ENCODE peak calls at places on chromosomes 3 and 15, in seven cellular contexts. J is body of pancreas, N is HFFc6, Q is suprapubic skin, A is lower lobe of right lung, B is mucosa of descending colon, Z is neural crest cell. G is an unnamed sample.

GRCh38 chr3:188196232-188196990 is 42.5 kb downstream of the LPP start:
- DNase-seq in J (no peak), N (peak), Q (no peak), A (no peak), B (no peak), Z (no peak), G (no peak)

GRCh38 chr3:14592836-14593235 is 52.7 kb upstream of the GRIP2 start:
- DNase-seq in J (no peak), N (no peak), Q (no peak), A (no peak), B (no peak), Z (no peak), G (no peak)

GRCh38 chr3:127289646-127290575 is 2.1 kb upstream of the PRR20G start:
- DNase-seq in J (no peak), N (peak), Q (no peak), A (no peak), B (no peak), Z (no peak), G (no peak)

GRCh38 chr3:139523718-139524117 is 15.8 kb downstream of the RBP1 start:
- DNase-seq in J (no peak), N (no peak), Q (no peak), A (no peak), B (no peak), Z (no peak), G (no peak)

GRCh38 chr3:34396288-34396687 is 597.9 kb downstream of the PDCD6IP start:
- DNase-seq in J (no peak), N (no peak), Q (no peak), A (peak), B (no peak), Z (no peak), G (no peak)

GRCh38 chr15:36156855-36157521 is 422.4 kb upstream of the CDIN1 start:
- DNase-seq in J (peak), N (peak), Q (peak), A (no peak), B (no peak), Z (no peak), G (no peak)

GRCh38 chr3:195696632-195697278 is 24.0 kb upstream of the MUC20 start:
- DNase-seq in J (no peak), N (no peak), Q (no peak), A (no peak), B (no peak), Z (no peak), G (no peak)

GRCh38 chr3:170999737-171000242 is 26.7 kb downstream of the SLC2A2 start:
- DNase-seq in J (peak), N (peak), Q (no peak), A (no peak), B (no peak), Z (no peak), G (no peak)

GRCh38 chr3:13024274-13024863 is 48.9 kb downstream of the IQSEC1 start:
- DNase-seq in J (no peak), N (no peak), Q (no peak), A (no peak), B (no peak), Z (no peak), G (no peak)

GRCh38 chr3:189664311-189664710 is 33.1 kb downstream of the TP63 start:
- DNase-seq in J (no peak), N (peak), Q (no peak), A (no peak), B (no peak), Z (no peak), G (no peak)

GRCh38 chr3:159821737-159822136 is 166.9 kb upstream of the IL12A start:
- DNase-seq in J (no peak), N (no peak), Q (no peak), A (no peak), B (no peak), Z (no peak), G (no peak)

GRCh38 chr15:72230197-72231065 is 559 bp downstream of the PKM start:
- DNase-seq in J (peak), N (peak), Q (peak), A (peak), B (peak), Z (peak), G (peak)

GRCh38 chr15:71627604-71628003 is 182.8 kb upstream of the NR2E3 start:
- DNase-seq in J (no peak), N (no peak), Q (no peak), A (no peak), B (no peak), Z (no peak), G (no peak)

GRCh38 chr3:110069641-110070538 is 732.5 kb upstream of the DPPA4 start:
- DNase-seq in J (no peak), N (peak), Q (no peak), A (no peak), B (no peak), Z (no peak), G (no peak)

GRCh38 chr3:17342126-17342525 is 400.3 kb downstream of the TBC1D5 start:
- DNase-seq in J (no peak), N (no peak), Q (no peak), A (no peak), B (no peak), Z (no peak), G (no peak)

GRCh38 chr3:60764870-60765269 is 486.4 kb downstream of the FHIT start:
- DNase-seq in J (no peak), N (no peak), Q (no peak), A (no peak), B (no peak), Z (no peak), G (no peak)

GRCh38 chr15:77069521-77070121 is 1.3 kb downstream of the TSPAN3 start:
- DNase-seq in J (peak), N (no peak), Q (no peak), A (peak), B (peak), Z (no peak), G (no peak)

GRCh38 chr15:62445244-62445643 is 280.2 kb upstream of the C2CD4B start:
- DNase-seq in J (no peak), N (peak), Q (no peak), A (no peak), B (no peak), Z (no peak), G (no peak)

GRCh38 chr3:14915636-14916222 is 31.7 kb upstream of the NR2C2 start:
- DNase-seq in J (no peak), N (no peak), Q (peak), A (no peak), B (no peak), Z (no peak), G (no peak)

GRCh38 chr15:89837134-89837829 is 22.6 kb upstream of the ANPEP start:
- DNase-seq in J (peak), N (peak), Q (no peak), A (no peak), B (no peak), Z (no peak), G (no peak)

GRCh38 chr3:121661376-121661775 is 673 bp upstream of the HCLS1 start:
- DNase-seq in J (no peak), N (no peak), Q (no peak), A (no peak), B (no peak), Z (no peak), G (no peak)

GRCh38 chr3:44039006-44039405 is 202.7 kb upstream of the TOPAZ1 start:
- DNase-seq in J (no peak), N (no peak), Q (no peak), A (no peak), B (no peak), Z (no peak), G (no peak)

GRCh38 chr15:90564109-90564508 is 34.4 kb downstream of the CRTC3 start:
- DNase-seq in J (no peak), N (no peak), Q (no peak), A (no peak), B (no peak), Z (no peak), G (no peak)

GRCh38 chr3:35864871-35865270 is 225.5 kb downstream of the ARPP21 start:
- DNase-seq in J (no peak), N (no peak), Q (no peak), A (no peak), B (no peak), Z (no peak), G (no peak)

GRCh38 chr15:52098328-52098727 is 14.2 kb downstream of the BCL2L10 start:
- DNase-seq in J (no peak), N (no peak), Q (no peak), A (no peak), B (no peak), Z (no peak), G (no peak)

GRCh38 chr15:52097176-52097575 is 15.4 kb downstream of the BCL2L10 start:
- DNase-seq in J (no peak), N (no peak), Q (no peak), A (no peak), B (no peak), Z (no peak), G (no peak)

GRCh38 chr15:52100807-52101206 is 11.8 kb downstream of the BCL2L10 start:
- DNase-seq in J (peak), N (peak), Q (peak), A (peak), B (peak), Z (no peak), G (no peak)

GRCh38 chr15:52101542-52102340 is 10.8 kb downstream of the BCL2L10 start:
- DNase-seq in J (no peak), N (no peak), Q (no peak), A (no peak), B (no peak), Z (no peak), G (no peak)

DNA sequence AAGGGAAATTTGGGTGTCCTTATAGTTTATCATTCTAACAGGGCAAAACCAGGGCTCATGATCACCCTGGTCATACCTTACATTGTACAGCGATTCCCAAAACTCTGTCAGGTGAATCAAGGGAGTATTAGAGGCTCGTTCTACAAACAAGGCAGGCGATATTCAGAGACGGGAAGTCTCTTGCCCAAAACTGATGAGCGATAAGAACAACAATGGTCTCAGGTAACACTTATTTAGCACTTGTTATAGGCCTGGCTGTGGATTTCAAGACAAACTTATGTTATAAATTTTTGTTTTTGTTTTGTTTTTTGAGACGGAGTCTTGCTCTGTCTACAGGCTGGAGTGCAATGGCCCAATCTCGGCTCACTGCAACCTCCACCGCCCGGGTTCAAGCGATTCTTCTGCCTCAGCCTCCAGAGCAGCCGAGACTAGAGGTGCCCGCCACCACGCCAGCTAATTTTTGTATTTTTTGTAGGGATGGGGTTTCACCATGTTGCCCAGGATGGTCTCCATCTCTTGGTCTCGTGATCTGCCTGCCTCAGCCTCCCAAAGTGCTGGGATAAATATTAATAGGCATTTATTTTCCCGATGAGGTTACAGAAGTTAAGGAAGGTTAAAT is 12.8 kb downstream of the BCL2L10 start:
- DNase-seq in J (no peak), N (no peak), Q (no peak), A (no peak), B (no peak), Z (no peak), G (no peak)
- TF ChIP-seq CTCF in J (no peak), N (no peak), Q (no peak), A (no peak), B (no peak), Z (no peak), G (no peak)

GRCh38 chr3:144687862-144688261 is 716.2 kb downstream of the DIPK2A start:
- DNase-seq in J (no peak), N (no peak), Q (no peak), A (no peak), B (no peak), Z (no peak), G (no peak)
- TF ChIP-seq CTCF in J (no peak), N (no peak), Q (no peak), A (no peak), B (no peak), Z (no peak), G (no peak)

GRCh38 chr3:6568999-6569493 is 291.9 kb upstream of the GRM7 start:
- DNase-seq in J (no peak), N (no peak), Q (no peak), A (no peak), B (no peak), Z (no peak), G (no peak)

DNA sequence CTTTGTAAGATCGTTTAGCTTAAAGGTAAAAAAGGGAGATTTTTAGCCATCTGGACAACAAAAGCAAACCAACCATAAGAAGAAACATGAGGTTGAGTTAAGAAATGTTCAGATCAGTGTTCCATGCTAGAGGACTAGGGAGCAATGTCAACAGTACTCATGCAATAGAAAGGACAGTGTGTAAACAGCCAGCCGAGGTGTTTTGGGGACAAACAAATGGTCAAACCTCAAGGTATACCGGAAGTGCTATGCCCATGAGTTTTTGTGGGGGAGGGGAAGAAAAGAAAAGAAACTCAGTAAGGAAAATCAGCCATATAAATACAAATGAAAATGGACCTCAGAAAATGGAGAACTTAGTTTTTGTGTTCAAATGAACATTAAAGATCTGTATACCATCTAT is 289.5 kb upstream of the GRM7 start:
- DNase-seq in J (no peak), N (no peak), Q (no peak), A (no peak), B (no peak), Z (no peak), G (no peak)
- TF ChIP-seq CTCF in J (no peak), N (no peak), Q (no peak), A (no peak), B (no peak), Z (no peak), G (no peak)

DNA sequence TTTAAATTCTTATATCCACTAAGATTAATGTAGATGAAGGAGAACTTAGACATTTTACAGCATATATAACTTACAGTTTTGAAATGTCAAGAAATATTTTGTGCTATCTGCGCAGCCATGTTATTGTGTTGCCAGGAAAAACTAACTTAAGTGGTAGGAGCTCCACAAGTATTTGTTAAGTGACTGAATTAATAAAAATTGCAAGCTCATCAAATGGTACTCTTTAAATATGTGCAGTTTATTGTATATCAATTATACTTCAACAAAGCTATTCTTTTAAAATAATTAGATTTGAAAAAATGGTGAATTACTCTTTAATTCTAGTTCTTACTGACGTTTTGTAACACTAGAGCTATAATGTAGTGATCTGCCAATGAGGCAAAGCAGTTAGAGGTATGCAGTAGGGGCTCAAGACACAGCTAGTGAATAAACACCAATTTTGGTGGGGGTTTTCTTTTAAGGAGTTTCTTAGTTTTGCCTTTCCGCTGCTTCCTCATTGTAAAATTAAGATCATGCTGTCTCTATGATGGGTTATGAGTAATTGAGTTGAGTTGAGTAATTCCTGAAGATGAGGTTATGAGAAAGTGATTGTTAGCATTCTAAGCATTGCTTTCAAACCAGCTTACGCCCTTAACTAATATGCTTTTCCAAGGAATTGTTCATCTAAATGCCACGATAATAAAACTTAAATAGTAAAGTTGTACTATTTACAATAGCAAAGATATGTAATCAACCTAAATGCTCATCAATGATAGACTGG is 10.9 kb upstream of the LXN start:
- DNase-seq in J (no peak), N (peak), Q (no peak), A (no peak), B (no peak), Z (no peak), G (no peak)
- TF ChIP-seq CTCF in J (no peak), N (no peak), Q (no peak), A (no peak), B (no peak), Z (no peak), G (no peak)

GRCh38 chr15:50151468-50151867 is 30.5 kb upstream of the SLC27A2 start:
- DNase-seq in J (no peak), N (no peak), Q (no peak), A (no peak), B (no peak), Z (no peak), G (no peak)
- TF ChIP-seq CTCF in J (no peak), N (no peak), Q (no peak), A (no peak), B (no peak), Z (no peak), G (no peak)

G was measured in endothelial cell.